ENCODE peak calls at places on chromosome 13, in nine cellular contexts. J is neural progenitor cell, V is HCT116, N is BE2C, X is thoracic aorta, T is heart right ventricle, E is nephron progenitor cell, H is stomach, M is H9. P is an unnamed sample.

GRCh38 chr13:27810461-27810860 is 18.2 kb downstream of the GSX1 start:
- DNase-seq in V (no peak), J (no peak), X (no peak), T (no peak), M (no peak), N (no peak), E (no peak), H (no peak), P (no peak)

GRCh38 chr13:66348745-66349720 is 881.1 kb downstream of the PCDH9 start:
- DNase-seq in E (no peak), H (no peak), J (no peak), T (peak), X (no peak), N (no peak), M (no peak), V (no peak), P (no peak)

GRCh38 chr13:40192516-40193257 is 473.8 kb downstream of the FOXO1 start:
- DNase-seq in X (no peak), N (no peak), J (no peak), M (no peak), H (no peak), E (no peak), V (no peak), T (no peak), P (no peak)

GRCh38 chr13:44219808-44220544 is 153.6 kb upstream of the SERP2 start:
- DNase-seq in V (no peak), H (no peak), N (no peak), J (no peak), E (no peak), M (no peak), X (no peak), T (no peak), P (no peak)

GRCh38 chr13:104111031-104111430 is 1044.8 kb upstream of the SLC10A2 start:
- DNase-seq in E (no peak), N (no peak), V (no peak), X (no peak), T (no peak), J (no peak), M (no peak), H (no peak), P (no peak)

GRCh38 chr13:59266478-59267063 is 897.2 kb downstream of the DIAPH3 start:
- DNase-seq in V (no peak), T (no peak), H (no peak), J (no peak), M (no peak), N (no peak), E (no peak), X (no peak), P (no peak)

GRCh38 chr13:110815471-110816204 is 99.2 kb downstream of the ANKRD10 start:
- DNase-seq in J (no peak), X (no peak), E (no peak), N (no peak), M (no peak), H (no peak), V (no peak), T (no peak), P (peak)

GRCh38 chr13:51435002-51435578 is 17.7 kb downstream of the INTS6 start:
- DNase-seq in X (no peak), H (no peak), M (no peak), J (no peak), T (no peak), V (no peak), E (no peak), N (no peak), P (no peak)

GRCh38 chr13:97648171-97648880 is 214.4 kb downstream of the RAP2A start:
- DNase-seq in E (no peak), N (no peak), X (no peak), M (no peak), V (no peak), T (no peak), H (no peak), J (no peak), P (no peak)

GRCh38 chr13:111061338-111062045 is 53.6 kb upstream of the ARHGEF7 start:
- DNase-seq in H (no peak), E (no peak), V (no peak), T (no peak), J (no peak), N (no peak), M (no peak), X (no peak), P (no peak)

GRCh38 chr13:36905944-36906343 is 14.1 kb downstream of the SMAD9 start:
- DNase-seq in J (no peak), M (no peak), X (no peak), E (no peak), T (no peak), N (no peak), H (no peak), V (no peak), P (no peak)

GRCh38 chr13:20911037-20911436 is 8.5 kb upstream of the XPO4 start:
- DNase-seq in M (no peak), J (no peak), X (no peak), T (no peak), V (no peak), N (no peak), H (no peak), E (no peak), P (no peak)

GRCh38 chr13:91174886-91175501 is 172.5 kb upstream of the MIR17HG start:
- DNase-seq in N (no peak), T (no peak), J (no peak), E (no peak), M (peak), H (no peak), V (no peak), X (no peak), P (peak)

GRCh38 chr13:98252931-98253470 is 75.9 kb upstream of the RNF113B start:
- DNase-seq in T (no peak), X (no peak), V (peak), H (no peak), E (no peak), J (no peak), M (no peak), N (no peak), P (no peak)

GRCh38 chr13:81929988-81930387 is 1589.1 kb upstream of the SPRY2 start:
- DNase-seq in V (no peak), T (no peak), H (no peak), N (no peak), M (peak), E (no peak), X (no peak), J (peak), P (no peak)

GRCh38 chr13:41675306-41675705 is 218.0 kb downstream of the RGCC start:
- DNase-seq in V (no peak), H (no peak), T (no peak), X (no peak), M (no peak), J (no peak), E (no peak), N (no peak), P (no peak)

GRCh38 chr13:40318366-40318765 is 348.1 kb downstream of the FOXO1 start:
- DNase-seq in T (peak), M (no peak), E (no peak), J (no peak), N (peak), V (no peak), X (no peak), H (peak), P (no peak)

GRCh38 chr13:43258771-43259170 is 235.4 kb downstream of the DNAJC15 start:
- DNase-seq in J (no peak), X (no peak), E (no peak), T (no peak), M (no peak), H (no peak), N (no peak), V (no peak), P (no peak)

GRCh38 chr13:75670496-75670895 is 34.4 kb downstream of the LMO7 start:
- DNase-seq in H (no peak), M (no peak), N (no peak), E (no peak), T (no peak), J (no peak), X (no peak), V (no peak), P (no peak)

GRCh38 chr13:60326273-60326672 is 70.7 kb upstream of the TDRD3 start:
- DNase-seq in N (no peak), X (no peak), M (no peak), V (no peak), T (no peak), E (no peak), H (no peak), J (no peak), P (no peak)

GRCh38 chr13:46172531-46172991 is 9.4 kb downstream of the LCP1 start:
- DNase-seq in H (no peak), J (no peak), X (no peak), V (no peak), E (no peak), N (no peak), T (no peak), M (no peak), P (no peak)

GRCh38 chr13:20462921-20463320 is 62.7 kb downstream of the CRYL1 start:
- DNase-seq in N (no peak), H (no peak), T (no peak), M (no peak), J (no peak), X (no peak), V (no peak), E (no peak), P (no peak)

GRCh38 chr13:73849292-73849691 is 284.9 kb downstream of the KLF12 start:
- DNase-seq in M (peak), X (no peak), T (no peak), V (peak), E (no peak), H (no peak), N (peak), J (peak), P (no peak)

GRCh38 chr13:41944229-41944628 is 16.7 kb downstream of the VWA8 start:
- DNase-seq in M (no peak), T (no peak), N (no peak), V (no peak), H (no peak), X (no peak), E (no peak), J (no peak), P (no peak)

GRCh38 chr13:49643003-49643651 is 14.8 kb downstream of the ARL11 start:
- DNase-seq in V (no peak), X (no peak), M (no peak), N (peak), E (no peak), J (no peak), T (no peak), H (no peak), P (no peak)

GRCh38 chr13:89568276-89568675 is 1779.2 kb upstream of the MIR17HG start:
- DNase-seq in V (no peak), X (no peak), J (no peak), M (no peak), T (no peak), N (no peak), H (no peak), E (no peak), P (no peak)

GRCh38 chr13:59534806-59535205 is 628.9 kb downstream of the DIAPH3 start:
- DNase-seq in X (no peak), T (no peak), N (no peak), V (no peak), E (no peak), H (no peak), J (no peak), M (no peak), P (no peak)

GRCh38 chr13:21012211-21012610 is 49.2 kb downstream of the LATS2 start:
- DNase-seq in J (no peak), E (no peak), N (no peak), T (no peak), V (no peak), X (no peak), H (no peak), M (peak), P (no peak)

GRCh38 chr13:27425151-27425917 is 915 bp downstream of the GTF3A start:
- DNase-seq in X (no peak), N (no peak), H (no peak), J (no peak), T (no peak), E (no peak), M (no peak), V (no peak), P (no peak)

GRCh38 chr13:99103536-99103935 is 97.1 kb upstream of the UBAC2 start:
- DNase-seq in T (no peak), J (peak), H (no peak), M (peak), E (no peak), X (no peak), N (no peak), V (no peak), P (no peak)

GRCh38 chr13:28744091-28744536 is 25.3 kb upstream of the SLC46A3 start:
- DNase-seq in N (no peak), T (peak), M (peak), J (no peak), H (no peak), X (no peak), E (no peak), V (no peak), P (no peak)

GRCh38 chr13:66069570-66069969 is 1160.6 kb downstream of the PCDH9 start:
- DNase-seq in M (no peak), J (no peak), V (no peak), H (no peak), X (no peak), T (no peak), N (no peak), E (no peak), P (no peak)

GRCh38 chr13:88086577-88086976 is 415.4 kb downstream of the SLITRK5 start:
- DNase-seq in X (no peak), H (no peak), M (no peak), E (no peak), J (no peak), V (no peak), T (no peak), N (no peak), P (no peak)

GRCh38 chr13:113112893-113113845 is 7.6 kb downstream of the F7 start:
- DNase-seq in X (no peak), V (no peak), T (no peak), N (no peak), M (no peak), H (no peak), E (no peak), J (no peak), P (peak)

GRCh38 chr13:31012285-31013024 is 80.0 kb downstream of the TEX26 start:
- DNase-seq in E (no peak), J (peak), N (no peak), M (peak), H (no peak), X (no peak), V (no peak), T (no peak), P (no peak)
- TF ChIP-seq CTCF in E (peak), J (peak), N (peak), M (peak), H (no peak), X (no peak), V (peak), T (no peak), P (peak)

GRCh38 chr13:109655206-109655600 is 131.2 kb downstream of the IRS2 start:
- DNase-seq in E (no peak), T (no peak), X (no peak), M (no peak), H (no peak), V (no peak), N (no peak), J (no peak), P (no peak)
- TF ChIP-seq CTCF in E (no peak), T (no peak), X (no peak), M (no peak), H (no peak), V (no peak), N (no peak), J (no peak), P (no peak)

DNA sequence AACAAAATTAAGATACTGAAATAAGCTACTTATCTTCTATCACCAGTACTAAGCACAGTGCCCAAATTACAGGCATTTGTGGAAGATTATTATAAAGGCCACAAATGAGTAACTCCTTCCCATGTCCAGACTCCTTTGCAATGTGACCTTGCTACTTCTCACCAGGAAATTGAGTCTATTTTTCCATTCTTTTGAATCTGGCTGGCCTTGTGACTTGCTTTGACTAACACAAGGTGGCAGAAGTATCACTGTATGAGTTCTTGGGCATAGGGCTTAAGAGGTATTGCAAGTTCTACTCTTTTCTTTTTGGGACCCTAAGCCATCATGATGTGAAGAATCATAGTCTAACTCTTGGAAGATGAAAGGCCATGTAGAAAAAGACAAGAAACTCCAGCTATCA is 49.9 kb downstream of the UGGT2 start:
- DNase-seq in V (peak), N (no peak), H (no peak), E (no peak), X (no peak), J (no peak), M (no peak), T (no peak), P (no peak)
- TF ChIP-seq CTCF in V (peak), N (peak), H (no peak), E (no peak), X (no peak), J (no peak), M (peak), T (no peak), P (no peak)

DNA sequence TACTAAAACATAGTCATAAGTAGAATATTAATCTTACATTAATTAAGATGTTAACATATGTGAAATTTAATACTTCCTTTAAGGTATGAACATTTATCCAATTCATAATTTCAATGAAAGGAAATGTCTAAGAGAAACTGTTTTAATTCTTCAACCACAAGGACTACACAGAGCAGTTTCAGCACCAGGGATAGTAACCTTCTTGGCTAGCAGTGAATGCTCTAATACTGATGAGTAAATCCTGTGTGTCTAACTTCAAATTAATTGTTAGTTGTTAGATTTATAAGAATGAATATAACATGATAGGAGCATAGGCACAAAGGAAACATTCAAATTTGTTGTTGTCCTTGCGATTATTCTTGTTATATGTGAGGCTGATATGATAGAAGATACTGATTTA is 15.6 kb upstream of the NBEA start:
- DNase-seq in N (no peak), E (peak), H (no peak), J (peak), V (no peak), T (no peak), X (no peak), M (no peak), P (no peak)
- TF ChIP-seq CTCF in N (no peak), E (no peak), H (no peak), J (no peak), V (no peak), T (no peak), X (no peak), M (no peak), P (no peak)

DNA sequence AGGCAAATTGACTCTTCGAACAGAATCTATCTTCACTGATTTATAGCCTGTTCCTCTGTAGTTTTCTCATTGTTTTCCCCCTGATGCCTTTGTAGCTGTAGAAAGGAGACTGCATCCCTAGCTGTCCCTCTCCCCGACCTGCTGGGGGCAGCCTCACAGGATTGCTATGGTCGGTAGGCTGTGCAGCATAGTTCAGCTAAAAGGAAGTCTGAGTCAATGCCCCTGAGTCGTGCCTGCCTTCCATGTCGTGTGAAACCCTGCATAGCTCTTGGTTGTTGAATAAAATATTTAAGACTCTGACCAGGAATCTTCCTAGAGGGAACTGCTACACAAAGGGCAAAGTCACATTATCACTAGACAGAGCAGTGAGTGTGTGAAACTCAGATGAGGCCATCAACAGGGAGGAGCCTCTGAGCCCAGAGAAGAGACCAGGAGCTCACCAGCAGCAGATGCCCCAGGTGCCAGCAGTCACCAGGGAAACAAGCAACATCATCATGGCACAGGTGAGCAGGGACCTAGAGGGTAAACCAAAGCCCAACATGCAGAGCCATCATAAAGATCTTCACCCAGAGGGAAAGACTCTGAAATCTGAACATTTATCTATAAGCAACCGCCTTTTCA is 108.4 kb upstream of the NBEA start:
- DNase-seq in E (no peak), T (no peak), V (peak), M (peak), N (no peak), X (no peak), J (peak), H (no peak), P (no peak)
- TF ChIP-seq CTCF in E (no peak), T (no peak), V (peak), M (peak), N (peak), X (no peak), J (peak), H (no peak), P (no peak)

GRCh38 chr13:80139196-80139595 is 201.7 kb downstream of the SPRY2 start:
- DNase-seq in V (no peak), J (no peak), E (no peak), X (no peak), N (no peak), H (no peak), M (no peak), T (no peak), P (no peak)

GRCh38 chr13:80141114-80141849 is 199.6 kb downstream of the SPRY2 start:
- DNase-seq in V (no peak), E (no peak), J (peak), X (peak), N (no peak), T (peak), M (no peak), H (peak), P (no peak)

GRCh38 chr13:80133631-80134083 is 207.3 kb downstream of the SPRY2 start:
- DNase-seq in E (no peak), N (no peak), T (peak), V (no peak), J (no peak), M (no peak), X (no peak), H (no peak), P (no peak)

GRCh38 chr13:80134360-80134759 is 206.6 kb downstream of the SPRY2 start:
- DNase-seq in N (no peak), E (no peak), T (no peak), X (no peak), J (peak), M (no peak), H (no peak), V (no peak), P (no peak)

DNA sequence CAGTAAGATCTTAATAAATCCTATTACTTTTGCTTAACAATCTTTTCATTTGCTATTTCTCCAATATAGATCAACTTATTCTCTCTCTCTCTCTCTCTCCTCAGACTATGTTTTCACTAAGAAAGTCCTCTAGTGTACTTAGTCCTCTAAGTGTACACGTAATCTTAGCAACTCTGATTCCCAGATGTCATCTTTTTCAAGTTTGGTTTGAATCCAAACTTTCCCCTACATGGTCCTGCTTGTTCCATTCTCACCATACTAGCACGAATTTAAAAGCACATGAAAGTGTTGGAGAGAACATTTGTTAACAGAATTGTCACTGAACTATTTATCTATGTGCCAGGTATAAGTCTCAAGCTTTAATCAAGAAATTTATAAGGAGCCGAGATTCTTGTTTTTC is 202.9 kb downstream of the SPRY2 start:
- DNase-seq in X (no peak), N (no peak), M (no peak), T (no peak), J (no peak), H (no peak), E (no peak), V (no peak), P (no peak)
- TF ChIP-seq CTCF in X (no peak), N (no peak), M (no peak), T (no peak), J (no peak), H (no peak), E (no peak), V (no peak), P (no peak)